ENCODE peak calls at places on chromosomes 4 and X, in five cellular contexts. One of them, this sample, is unnamed.

GRCh38 chrX:101482296-101482695 is 3.0 kb upstream of the ARMCX4 start:
- DNase-seq in activated T-cell treated with anti-CD3 and anti-CD28 coated beads, Interleukin-2, amount 50 U/mL, for 48 hours: no peak
- DNase-seq in SW480: no peak
- DNase-seq in non-pigmented ciliary epithelial cell: no peak
- DNase-seq in Right ventricle myocardium superior: no peak
- DNase-seq in this sample: no peak

GRCh38 chrX:31258163-31258562 is 186.3 kb upstream of the FTHL17 start:
- DNase-seq in activated T-cell treated with anti-CD3 and anti-CD28 coated beads, Interleukin-2, amount 50 U/mL, for 48 hours: no peak
- DNase-seq in SW480: no peak
- DNase-seq in non-pigmented ciliary epithelial cell: no peak
- DNase-seq in Right ventricle myocardium superior: no peak
- DNase-seq in this sample: no peak

GRCh38 chrX:16082470-16083085 is 40.8 kb upstream of the GRPR start:
- DNase-seq in activated T-cell treated with anti-CD3 and anti-CD28 coated beads, Interleukin-2, amount 50 U/mL, for 48 hours: no peak
- DNase-seq in SW480: no peak
- DNase-seq in non-pigmented ciliary epithelial cell: no peak
- DNase-seq in Right ventricle myocardium superior: no peak
- DNase-seq in this sample: no peak

GRCh38 chr4:11912886-11913285 is 484.2 kb upstream of the HS3ST1 start:
- DNase-seq in activated T-cell treated with anti-CD3 and anti-CD28 coated beads, Interleukin-2, amount 50 U/mL, for 48 hours: no peak
- DNase-seq in SW480: peak; percentile 17
- DNase-seq in non-pigmented ciliary epithelial cell: no peak
- DNase-seq in Right ventricle myocardium superior: no peak
- DNase-seq in this sample: no peak

GRCh38 chr4:95180531-95181315 is 368.1 kb downstream of the UNC5C start:
- DNase-seq in activated T-cell treated with anti-CD3 and anti-CD28 coated beads, Interleukin-2, amount 50 U/mL, for 48 hours: no peak
- DNase-seq in SW480: no peak
- DNase-seq in non-pigmented ciliary epithelial cell: no peak
- DNase-seq in Right ventricle myocardium superior: no peak
- DNase-seq in this sample: no peak

GRCh38 chr4:128558896-128559669 is 250.4 kb upstream of the JADE1 start:
- DNase-seq in activated T-cell treated with anti-CD3 and anti-CD28 coated beads, Interleukin-2, amount 50 U/mL, for 48 hours: no peak
- DNase-seq in SW480: no peak
- DNase-seq in non-pigmented ciliary epithelial cell: no peak
- DNase-seq in Right ventricle myocardium superior: no peak
- DNase-seq in this sample: no peak

GRCh38 chr4:143302526-143302925 is 34.1 kb upstream of the GAB1 start:
- DNase-seq in activated T-cell treated with anti-CD3 and anti-CD28 coated beads, Interleukin-2, amount 50 U/mL, for 48 hours: no peak
- DNase-seq in SW480: no peak
- DNase-seq in non-pigmented ciliary epithelial cell: no peak
- DNase-seq in Right ventricle myocardium superior: no peak
- DNase-seq in this sample: no peak

GRCh38 chrX:134752558-134752957 is 94.3 kb upstream of the PLAC1 start:
- DNase-seq in activated T-cell treated with anti-CD3 and anti-CD28 coated beads, Interleukin-2, amount 50 U/mL, for 48 hours: no peak
- DNase-seq in SW480: no peak
- DNase-seq in non-pigmented ciliary epithelial cell: no peak
- DNase-seq in Right ventricle myocardium superior: no peak
- DNase-seq in this sample: no peak

GRCh38 chrX:13843150-13843721 is 26.3 kb upstream of the GPM6B start:
- DNase-seq in activated T-cell treated with anti-CD3 and anti-CD28 coated beads, Interleukin-2, amount 50 U/mL, for 48 hours: no peak
- DNase-seq in SW480: no peak
- DNase-seq in non-pigmented ciliary epithelial cell: no peak
- DNase-seq in Right ventricle myocardium superior: no peak
- DNase-seq in this sample: no peak

GRCh38 chrX:153941331-153942252 is 2.9 kb downstream of the RENBP start:
- DNase-seq in activated T-cell treated with anti-CD3 and anti-CD28 coated beads, Interleukin-2, amount 50 U/mL, for 48 hours: no peak
- DNase-seq in SW480: no peak
- DNase-seq in non-pigmented ciliary epithelial cell: no peak
- DNase-seq in Right ventricle myocardium superior: no peak
- DNase-seq in this sample: peak; percentile 27

This sample was measured in HepG2.